ENCODE peak calls at places on chromosomes 5 and 9, in six cellular contexts. M is SIG-M5, N is foreskin keratinocyte, L is choroid plexus epithelial cell, J is Caco-2, K is mesendoderm. H is an unnamed sample.

GRCh38 chr5:1789838-1790462 is 9.7 kb downstream of the MRPL36 start:
- DNase-seq in J (peak; percentile 2), N (peak; percentile 71), L (peak; percentile 79), M (no peak), K (peak; percentile 8), H (no peak)

GRCh38 chr5:174612686-174613085 is 111.7 kb upstream of the MSX2 start:
- DNase-seq in M (no peak), N (no peak), L (no peak), J (no peak), K (peak; percentile 47), H (no peak)

GRCh38 chr9:36470891-36471290 is 70.8 kb upstream of the RNF38 start:
- DNase-seq in L (peak; percentile 86), K (no peak), N (peak; percentile 38), J (no peak), M (no peak), H (no peak)

GRCh38 chr5:134458234-134458633 is 46.6 kb upstream of the CDKN2AIPNL start:
- DNase-seq in K (no peak), L (peak; percentile 54), J (no peak), N (no peak), M (no peak), H (no peak)

GRCh38 chr9:221989-222776 is 7.5 kb downstream of the DOCK8 start:
- DNase-seq in J (peak; percentile 33), M (peak; percentile 3), K (peak; percentile 53), N (no peak), L (no peak), H (no peak)

GRCh38 chr5:150328458-150328857 is 25.8 kb upstream of the ARSI start:
- DNase-seq in J (no peak), K (no peak), N (no peak), M (no peak), L (no peak), H (no peak)

GRCh38 chr9:93682155-93682968 is 106.0 kb downstream of the PHF2 start:
- DNase-seq in J (peak; percentile 58), L (peak; percentile 59), M (no peak), N (no peak), K (peak; percentile 95), H (peak; percentile 88)

GRCh38 chr5:72817639-72818266 is 1.3 kb downstream of the TNPO1 start:
- DNase-seq in J (no peak), M (no peak), K (no peak), L (no peak), N (no peak), H (no peak)

GRCh38 chr5:164532226-164532937 is 1027.0 kb downstream of the MAT2B start:
- DNase-seq in L (no peak), M (no peak), J (no peak), N (peak; percentile 75), K (no peak), H (no peak)

GRCh38 chr9:97529363-97530076 is 28.1 kb downstream of the TMOD1 start:
- DNase-seq in L (no peak), N (no peak), K (no peak), M (no peak), J (no peak), H (no peak)

GRCh38 chr9:34218452-34218851 is 39.6 kb downstream of the UBAP1 start:
- DNase-seq in N (no peak), K (peak; percentile 23), M (no peak), L (no peak), J (no peak), H (no peak)

GRCh38 chr5:119473241-119473640 is 20.9 kb downstream of the HSD17B4 start:
- DNase-seq in J (no peak), N (no peak), M (no peak), L (no peak), K (no peak), H (no peak)

GRCh38 chr5:134432677-134433359 is 21.1 kb upstream of the CDKN2AIPNL start:
- DNase-seq in N (no peak), M (no peak), L (peak; percentile 49), J (no peak), K (peak; percentile 73), H (no peak)

GRCh38 chr5:28254846-28255245 is 1216.5 kb upstream of the CDH9 start:
- DNase-seq in J (no peak), M (no peak), L (no peak), K (no peak), N (no peak), H (no peak)

GRCh38 chr9:126874546-126875314 is 14.3 kb downstream of the ZBTB34 start:
- DNase-seq in M (no peak), J (no peak), K (no peak), N (no peak), L (peak; percentile 39), H (no peak)

GRCh38 chr9:132838291-132838690 is 39.8 kb downstream of the AK8 start:
- DNase-seq in L (no peak), N (no peak), K (no peak), M (no peak), J (peak; percentile 7), H (no peak)

GRCh38 chr9:115461284-115461683 is 343.3 kb upstream of the TNC start:
- DNase-seq in J (no peak), N (no peak), M (no peak), L (no peak), K (no peak), H (no peak)

GRCh38 chr9:120561699-120562098 is 18.3 kb downstream of the CDK5RAP2 start:
- DNase-seq in J (no peak), L (no peak), M (no peak), K (no peak), N (no peak), H (no peak)

GRCh38 chr9:93963969-93964368 is 8.8 kb upstream of the BARX1 start:
- DNase-seq in K (no peak), J (no peak), M (no peak), N (no peak), L (peak; percentile 69), H (no peak)

GRCh38 chr5:167769846-167770420 is 521.5 kb upstream of the WWC1 start:
- DNase-seq in J (no peak), M (no peak), L (no peak), K (no peak), N (no peak), H (no peak)

GRCh38 chr9:77738932-77739331 is 90.8 kb upstream of the GNA14 start:
- DNase-seq in M (no peak), L (no peak), J (no peak), K (no peak), N (no peak), H (no peak)

GRCh38 chr9:107340920-107341632 is 58.0 kb downstream of the RAD23B start:
- DNase-seq in J (peak; percentile 86), L (peak; percentile 77), N (peak; percentile 57), M (no peak), K (peak; percentile 86), H (peak; percentile 85)

GRCh38 chr9:89116064-89116817 is 62.4 kb downstream of the SHC3 start:
- DNase-seq in K (no peak), N (no peak), M (no peak), L (peak; percentile 91), J (no peak), H (no peak)

GRCh38 chr5:168877132-168877895 is 298.1 kb upstream of the PANK3 start:
- DNase-seq in L (no peak), J (no peak), N (no peak), M (no peak), K (no peak), H (no peak)

GRCh38 chr5:158629591-158630312 is 470.0 kb downstream of the EBF1 start:
- DNase-seq in J (no peak), N (no peak), M (no peak), K (no peak), L (no peak), H (no peak)

GRCh38 chr5:77356740-77357139 is 135.4 kb downstream of the WDR41 start:
- DNase-seq in M (no peak), J (no peak), N (peak; percentile 24), K (peak; percentile 45), L (peak; percentile 51), H (peak; percentile 34)

GRCh38 chr5:1633605-1634336 is 110.0 kb upstream of the LPCAT1 start:
- DNase-seq in K (peak; percentile 94), L (peak; percentile 42), J (peak; percentile 65), N (peak; percentile 35), M (peak; percentile 41), H (peak; percentile 91)

GRCh38 chr5:153619706-153620105 is 129.2 kb downstream of the GRIA1 start:
- DNase-seq in M (no peak), K (no peak), J (no peak), L (peak; percentile 54), N (peak; percentile 80), H (no peak)

GRCh38 chr5:134018154-134018985 is 13.6 kb upstream of the VDAC1 start:
- DNase-seq in M (no peak), N (no peak), L (no peak), J (peak; percentile 89), K (no peak), H (no peak)

GRCh38 chr5:151670953-151671636 is 15.6 kb downstream of the SPARC start:
- DNase-seq in K (no peak), L (peak; percentile 60), N (no peak), J (no peak), M (no peak), H (no peak)

GRCh38 chr5:174185506-174185905 is 140.0 kb downstream of the NSG2 start:
- DNase-seq in M (no peak), K (no peak), N (no peak), L (no peak), J (no peak), H (no peak)

GRCh38 chr5:178320281-178320855 is 87.8 kb upstream of the PHYKPL start:
- DNase-seq in J (no peak), K (no peak), M (no peak), N (no peak), L (peak; percentile 15), H (no peak)

GRCh38 chr9:613771-614347 is 227.6 kb upstream of the DMRT1 start:
- DNase-seq in M (peak; percentile 83), K (peak; percentile 95), L (peak; percentile 94), N (peak; percentile 39), J (peak; percentile 67), H (peak; percentile 88)

GRCh38 chr5:109987355-109987754 is 297.6 kb downstream of the MAN2A1 start:
- DNase-seq in J (no peak), L (peak; percentile 65), K (no peak), N (no peak), M (no peak), H (no peak)

H was measured in ELF-1.